ENCODE peak calls at places on chromosome X, in nine cellular contexts. S, H, D, L, J, F, X, U and P are unnamed samples.

GRCh38 chrX:2446815-2447214 is 54.0 kb downstream of the DHRSX start:
- DNase-seq in S (no peak), H (no peak), D (no peak), L (no peak), J (no peak), F (no peak), X (no peak), U (no peak), P (no peak)

GRCh38 chrX:30504309-30504708 is 73.3 kb downstream of the TASL start:
- DNase-seq in S (no peak), H (no peak), D (peak; percentile 40), L (peak; percentile 41), J (no peak), F (no peak), X (no peak), U (peak; percentile 33), P (no peak)

GRCh38 chrX:129193357-129193756 is 329.9 kb downstream of the SMARCA1 start:
- DNase-seq in S (no peak), H (no peak), D (no peak), L (no peak), J (no peak), F (no peak), X (no peak), U (no peak), P (no peak)

GRCh38 chrX:39843318-39843717 is 254.4 kb downstream of the BCOR start:
- DNase-seq in S (no peak), H (no peak), D (no peak), L (no peak), J (no peak), F (no peak), X (no peak), U (no peak), P (no peak)

GRCh38 chrX:22063284-22063683 is 31.2 kb downstream of the PHEX start:
- DNase-seq in S (no peak), H (peak; percentile 18), D (peak; percentile 87), L (no peak), J (no peak), F (no peak), X (no peak), U (no peak), P (no peak)

GRCh38 chrX:47579537-47579936 is 2.7 kb upstream of the TIMP1 start:
- DNase-seq in S (no peak), H (no peak), D (peak; percentile 64), L (peak; percentile 12), J (no peak), F (no peak), X (no peak), U (peak; percentile 86), P (no peak)

GRCh38 chrX:120791013-120791643 is 84.5 kb downstream of the CT47B1 start:
- DNase-seq in S (peak; percentile 55), H (peak; percentile 50), D (peak; percentile 5), L (no peak), J (no peak), F (peak; percentile 36), X (no peak), U (peak; percentile 62), P (no peak)

GRCh38 chrX:41180194-41180902 is 95.1 kb downstream of the USP9X start:
- DNase-seq in S (peak; percentile 33), H (peak; percentile 50), D (peak; percentile 71), L (peak; percentile 65), J (peak; percentile 28), F (peak; percentile 27), X (peak; percentile 14), U (peak; percentile 61), P (peak; percentile 60)

GRCh38 chrX:153934473-153935325 is at the start of gene NAA10:
- DNase-seq in S (peak; percentile 44), H (peak; percentile 66), D (peak; percentile 85), L (peak; percentile 86), J (peak; percentile 64), F (no peak), X (peak; percentile 62), U (peak; percentile 79), P (peak; percentile 63)

GRCh38 chrX:154547245-154548027 is at the start of gene IKBKG:
- DNase-seq in S (peak; percentile 87), H (peak; percentile 89), D (peak; percentile 91), L (peak; percentile 95), J (peak; percentile 77), F (peak; percentile 77), X (peak; percentile 84), U (peak; percentile 91), P (peak; percentile 98)

GRCh38 chrX:43939187-43939926 is 33.8 kb downstream of the NDP start:
- DNase-seq in S (no peak), H (no peak), D (no peak), L (no peak), J (no peak), F (no peak), X (no peak), U (no peak), P (no peak)

GRCh38 chrX:130715299-130715698 is 187.7 kb downstream of the ENOX2 start:
- DNase-seq in S (no peak), H (no peak), D (no peak), L (no peak), J (no peak), F (no peak), X (no peak), U (no peak), P (no peak)

GRCh38 chrX:129462707-129463106 is 60.6 kb downstream of the SMARCA1 start:
- DNase-seq in S (no peak), H (no peak), D (no peak), L (no peak), J (no peak), F (no peak), X (no peak), U (peak; percentile 5), P (no peak)

GRCh38 chrX:153624196-153625091 is 22.6 kb upstream of the DUSP9 start:
- DNase-seq in S (no peak), H (peak; percentile 7), D (no peak), L (no peak), J (no peak), F (no peak), X (no peak), U (no peak), P (no peak)

GRCh38 chrX:3191821-3192220 is 150.6 kb downstream of the ARSF start:
- DNase-seq in S (no peak), H (no peak), D (no peak), L (no peak), J (no peak), F (no peak), X (no peak), U (no peak), P (no peak)

GRCh38 chrX:103254171-103254824 is 657 bp downstream of the TCEAL8 start:
- DNase-seq in S (peak; percentile 24), H (peak; percentile 56), D (peak; percentile 24), L (peak; percentile 24), J (peak; percentile 56), F (no peak), X (peak; percentile 82), U (peak; percentile 43), P (peak; percentile 98)

GRCh38 chrX:19688426-19688825 is 173.1 kb upstream of the MAP3K15 start:
- DNase-seq in S (no peak), H (no peak), D (no peak), L (no peak), J (no peak), F (no peak), X (no peak), U (no peak), P (no peak)

GRCh38 chrX:150683536-150684146 is 9.6 kb upstream of the MTMR1 start:
- DNase-seq in S (no peak), H (no peak), D (peak; percentile 57), L (peak; percentile 68), J (peak; percentile 8), F (no peak), X (no peak), U (peak; percentile 69), P (no peak)

GRCh38 chrX:126824596-126824995 is 5.1 kb downstream of the PRR32 start:
- DNase-seq in S (no peak), H (no peak), D (no peak), L (no peak), J (no peak), F (peak; percentile 63), X (no peak), U (no peak), P (no peak)

GRCh38 chrX:129726307-129727111 is 12.3 kb upstream of the XPNPEP2 start:
- DNase-seq in S (peak; percentile 44), H (peak; percentile 42), D (peak; percentile 41), L (peak; percentile 28), J (peak; percentile 69), F (peak; percentile 19), X (peak; percentile 79), U (peak; percentile 74), P (peak; percentile 92)

GRCh38 chrX:140503714-140504351 is 1.0 kb downstream of the SOX3 start:
- DNase-seq in S (no peak), H (no peak), D (no peak), L (peak; percentile 1), J (no peak), F (no peak), X (peak; percentile 40), U (no peak), P (peak; percentile 78)

GRCh38 chrX:11242704-11243103 is 50.5 kb upstream of the AMELX start:
- DNase-seq in S (no peak), H (no peak), D (no peak), L (no peak), J (no peak), F (no peak), X (no peak), U (no peak), P (no peak)

GRCh38 chrX:54280466-54280865 is 77.4 kb downstream of the WNK3 start:
- DNase-seq in S (no peak), H (no peak), D (no peak), L (no peak), J (no peak), F (no peak), X (no peak), U (no peak), P (no peak)

GRCh38 chrX:2928127-2928582 is 984 bp downstream of the ARSD start:
- DNase-seq in S (peak; percentile 35), H (no peak), D (no peak), L (no peak), J (peak; percentile 34), F (no peak), X (peak; percentile 60), U (no peak), P (no peak)

GRCh38 chrX:132401935-132402334 is 86.9 kb downstream of the MBNL3 start:
- DNase-seq in S (no peak), H (no peak), D (no peak), L (no peak), J (no peak), F (no peak), X (no peak), U (no peak), P (no peak)

GRCh38 chrX:31591355-31591754 is 519.5 kb upstream of the FTHL17 start:
- DNase-seq in S (no peak), H (no peak), D (no peak), L (no peak), J (no peak), F (no peak), X (no peak), U (no peak), P (no peak)